ENCODE peak calls at places on chromosome 18, in eight cellular contexts. V is activated T-helper 9 cell treated with anti-CD3 and anti-CD28 coated beads, Interleukin-2, amount 50 U/mL, for 16 hours; Y is ureter; I is AG04450; B is memory B cell; T is psoas muscle; W is stimulated activated CD4-positive, alpha-beta T cell treated with anti-CD3 and anti-CD28 coated beads, Interleukin-4, amount 100 ng/mL, for 24 hours; M is HL-60. Z is an unnamed sample.

GRCh38 chr18:10247402-10248117 is 206.9 kb upstream of the APCDD1 start:
- DNase-seq in V (no peak), Y (no peak), I (no peak), B (no peak), T (no peak), W (no peak), M (no peak), Z (no peak)

GRCh38 chr18:9824474-9824832 is 61.3 kb upstream of the TXNDC2 start:
- DNase-seq in V (no peak), Y (peak), I (no peak), B (no peak), T (no peak), W (no peak), M (no peak), Z (no peak)

GRCh38 chr18:32048507-32049091 is 30.0 kb downstream of the RNF125 start:
- DNase-seq in V (no peak), Y (no peak), I (no peak), B (peak), T (peak), W (peak), M (peak), Z (no peak)

GRCh38 chr18:21915546-21915945 is 175.0 kb downstream of the MIB1 start:
- DNase-seq in V (no peak), Y (no peak), I (no peak), B (no peak), T (no peak), W (no peak), M (no peak), Z (peak)

GRCh38 chr18:37524546-37525301 is 40.9 kb downstream of the CELF4 start:
- DNase-seq in V (no peak), Y (no peak), I (no peak), B (no peak), T (no peak), W (no peak), M (no peak), Z (no peak)

GRCh38 chr18:3248062-3248669 is 565 bp downstream of the MYL12A start:
- DNase-seq in V (no peak), Y (no peak), I (no peak), B (no peak), T (peak), W (peak), M (peak), Z (no peak)

GRCh38 chr18:35695803-35696202 is 114.3 kb downstream of the GALNT1 start:
- DNase-seq in V (no peak), Y (no peak), I (no peak), B (no peak), T (peak), W (no peak), M (no peak), Z (no peak)

GRCh38 chr18:48680871-48681270 is 142.0 kb downstream of the CTIF start:
- DNase-seq in V (no peak), Y (peak), I (no peak), B (no peak), T (peak), W (no peak), M (no peak), Z (no peak)

GRCh38 chr18:24811963-24812681 is 351.7 kb downstream of the HRH4 start:
- DNase-seq in V (no peak), Y (no peak), I (no peak), B (no peak), T (no peak), W (no peak), M (no peak), Z (no peak)

GRCh38 chr18:22846088-22846683 is 86.9 kb upstream of the RBBP8 start:
- DNase-seq in V (no peak), Y (no peak), I (no peak), B (no peak), T (no peak), W (no peak), M (no peak), Z (no peak)

GRCh38 chr18:62388855-62389760 is 64.0 kb downstream of the TNFRSF11A start:
- DNase-seq in V (no peak), Y (no peak), I (no peak), B (no peak), T (no peak), W (no peak), M (no peak), Z (no peak)

GRCh38 chr18:62339106-62339988 is 14.2 kb downstream of the TNFRSF11A start:
- DNase-seq in V (no peak), Y (no peak), I (peak), B (no peak), T (no peak), W (peak), M (peak), Z (no peak)

GRCh38 chr18:39313992-39314391 is 1748.4 kb upstream of the CELF4 start:
- DNase-seq in V (no peak), Y (no peak), I (no peak), B (no peak), T (no peak), W (no peak), M (no peak), Z (no peak)

GRCh38 chr18:73549236-73549635 is 598.4 kb downstream of the FBXO15 start:
- DNase-seq in V (no peak), Y (no peak), I (no peak), B (no peak), T (no peak), W (no peak), M (no peak), Z (no peak)

GRCh38 chr18:21689736-21690135 is 14.8 kb downstream of the ABHD3 start:
- DNase-seq in V (no peak), Y (no peak), I (no peak), B (no peak), T (no peak), W (no peak), M (no peak), Z (peak)

GRCh38 chr18:44819944-44820510 is 139.3 kb downstream of the SETBP1 start:
- DNase-seq in V (no peak), Y (no peak), I (no peak), B (no peak), T (peak), W (no peak), M (no peak), Z (peak)

GRCh38 chr18:55546873-55547704 is 40.9 kb downstream of the TCF4 start:
- DNase-seq in V (no peak), Y (no peak), I (peak), B (no peak), T (no peak), W (no peak), M (no peak), Z (no peak)

GRCh38 chr18:38587571-38587970 is 1022.0 kb upstream of the CELF4 start:
- DNase-seq in V (no peak), Y (no peak), I (no peak), B (no peak), T (no peak), W (no peak), M (no peak), Z (no peak)

GRCh38 chr18:26657618-26658581 is 109.5 kb upstream of the KCTD1 start:
- DNase-seq in V (no peak), Y (no peak), I (no peak), B (no peak), T (no peak), W (no peak), M (no peak), Z (no peak)

GRCh38 chr18:72107647-72108046 is 436.5 kb downstream of the CBLN2 start:
- DNase-seq in V (no peak), Y (no peak), I (no peak), B (no peak), T (no peak), W (no peak), M (no peak), Z (no peak)

GRCh38 chr18:9362869-9363268 is 28.3 kb downstream of the TWSG1 start:
- DNase-seq in V (no peak), Y (no peak), I (no peak), B (no peak), T (no peak), W (no peak), M (no peak), Z (no peak)

GRCh38 chr18:23053756-23054457 is 81.4 kb upstream of the CABLES1 start:
- DNase-seq in V (no peak), Y (no peak), I (no peak), B (no peak), T (no peak), W (no peak), M (peak), Z (no peak)